ENCODE peak calls at places on chromosomes 3 and 15, in eight cellular contexts. One of them, this sample, is unnamed.

GRCh38 chr15:32990071-32990470 is 204.4 kb downstream of the FMN1 start:
- DNase-seq in endothelial cell of umbilical vein: no peak
- DNase-seq in adrenal gland: no peak
- DNase-seq in Peyer's patch: no peak
- DNase-seq in esophagus muscularis mucosa: no peak
- DNase-seq in tibial nerve: no peak
- DNase-seq in body of pancreas: no peak
- DNase-seq in vagina: no peak
- DNase-seq in this sample: no peak

GRCh38 chr15:81225161-81225671 is 28.5 kb downstream of the IL16 start:
- DNase-seq in endothelial cell of umbilical vein: no peak
- DNase-seq in adrenal gland: peak
- DNase-seq in Peyer's patch: no peak
- DNase-seq in esophagus muscularis mucosa: no peak
- DNase-seq in tibial nerve: peak
- DNase-seq in body of pancreas: no peak
- DNase-seq in vagina: no peak
- DNase-seq in this sample: peak

GRCh38 chr15:98085003-98085639 is 124.6 kb downstream of the ARRDC4 start:
- DNase-seq in endothelial cell of umbilical vein: peak
- DNase-seq in adrenal gland: peak
- DNase-seq in Peyer's patch: no peak
- DNase-seq in esophagus muscularis mucosa: no peak
- DNase-seq in tibial nerve: peak
- DNase-seq in body of pancreas: peak
- DNase-seq in vagina: no peak
- DNase-seq in this sample: no peak

GRCh38 chr3:191065183-191065805 is 133.7 kb upstream of the OSTN start:
- DNase-seq in endothelial cell of umbilical vein: no peak
- DNase-seq in adrenal gland: no peak
- DNase-seq in Peyer's patch: no peak
- DNase-seq in esophagus muscularis mucosa: no peak
- DNase-seq in tibial nerve: no peak
- DNase-seq in body of pancreas: no peak
- DNase-seq in vagina: no peak
- DNase-seq in this sample: no peak

GRCh38 chr3:41768363-41768762 is 193.5 kb downstream of the ULK4 start:
- DNase-seq in endothelial cell of umbilical vein: no peak
- DNase-seq in adrenal gland: no peak
- DNase-seq in Peyer's patch: no peak
- DNase-seq in esophagus muscularis mucosa: no peak
- DNase-seq in tibial nerve: no peak
- DNase-seq in body of pancreas: no peak
- DNase-seq in vagina: no peak
- DNase-seq in this sample: no peak

GRCh38 chr15:90774731-90775521 is 57.8 kb downstream of the BLM start:
- DNase-seq in endothelial cell of umbilical vein: peak
- DNase-seq in adrenal gland: no peak
- DNase-seq in Peyer's patch: no peak
- DNase-seq in esophagus muscularis mucosa: no peak
- DNase-seq in tibial nerve: no peak
- DNase-seq in body of pancreas: no peak
- DNase-seq in vagina: no peak
- DNase-seq in this sample: no peak

GRCh38 chr3:181103605-181104004 is 114.1 kb upstream of the DNAJC19 start:
- DNase-seq in endothelial cell of umbilical vein: no peak
- DNase-seq in adrenal gland: no peak
- DNase-seq in Peyer's patch: no peak
- DNase-seq in esophagus muscularis mucosa: no peak
- DNase-seq in tibial nerve: no peak
- DNase-seq in body of pancreas: no peak
- DNase-seq in vagina: no peak
- DNase-seq in this sample: no peak

GRCh38 chr3:190617185-190617584 is 103.3 kb downstream of the IL1RAP start:
- DNase-seq in endothelial cell of umbilical vein: no peak
- DNase-seq in adrenal gland: no peak
- DNase-seq in Peyer's patch: peak
- DNase-seq in esophagus muscularis mucosa: no peak
- DNase-seq in tibial nerve: peak
- DNase-seq in body of pancreas: no peak
- DNase-seq in vagina: no peak
- DNase-seq in this sample: no peak

GRCh38 chr3:12288466-12289129 is at the start of gene PPARG:
- DNase-seq in endothelial cell of umbilical vein: no peak
- DNase-seq in adrenal gland: peak
- DNase-seq in Peyer's patch: no peak
- DNase-seq in esophagus muscularis mucosa: no peak
- DNase-seq in tibial nerve: peak
- DNase-seq in body of pancreas: peak
- DNase-seq in vagina: no peak
- DNase-seq in this sample: peak

GRCh38 chr3:58473275-58473674 is 18.6 kb upstream of the KCTD6 start:
- DNase-seq in endothelial cell of umbilical vein: no peak
- DNase-seq in adrenal gland: no peak
- DNase-seq in Peyer's patch: no peak
- DNase-seq in esophagus muscularis mucosa: no peak
- DNase-seq in tibial nerve: no peak
- DNase-seq in body of pancreas: no peak
- DNase-seq in vagina: no peak
- DNase-seq in this sample: no peak

GRCh38 chr15:100759698-100760356 is 119.8 kb upstream of the ALDH1A3 start:
- DNase-seq in endothelial cell of umbilical vein: peak
- DNase-seq in adrenal gland: peak
- DNase-seq in Peyer's patch: no peak
- DNase-seq in esophagus muscularis mucosa: no peak
- DNase-seq in tibial nerve: no peak
- DNase-seq in body of pancreas: peak
- DNase-seq in vagina: peak
- DNase-seq in this sample: no peak

GRCh38 chr3:87161486-87161885 is 65.6 kb upstream of the CHMP2B start:
- DNase-seq in endothelial cell of umbilical vein: no peak
- DNase-seq in adrenal gland: no peak
- DNase-seq in Peyer's patch: no peak
- DNase-seq in esophagus muscularis mucosa: no peak
- DNase-seq in tibial nerve: no peak
- DNase-seq in body of pancreas: no peak
- DNase-seq in vagina: no peak
- DNase-seq in this sample: no peak

DNA sequence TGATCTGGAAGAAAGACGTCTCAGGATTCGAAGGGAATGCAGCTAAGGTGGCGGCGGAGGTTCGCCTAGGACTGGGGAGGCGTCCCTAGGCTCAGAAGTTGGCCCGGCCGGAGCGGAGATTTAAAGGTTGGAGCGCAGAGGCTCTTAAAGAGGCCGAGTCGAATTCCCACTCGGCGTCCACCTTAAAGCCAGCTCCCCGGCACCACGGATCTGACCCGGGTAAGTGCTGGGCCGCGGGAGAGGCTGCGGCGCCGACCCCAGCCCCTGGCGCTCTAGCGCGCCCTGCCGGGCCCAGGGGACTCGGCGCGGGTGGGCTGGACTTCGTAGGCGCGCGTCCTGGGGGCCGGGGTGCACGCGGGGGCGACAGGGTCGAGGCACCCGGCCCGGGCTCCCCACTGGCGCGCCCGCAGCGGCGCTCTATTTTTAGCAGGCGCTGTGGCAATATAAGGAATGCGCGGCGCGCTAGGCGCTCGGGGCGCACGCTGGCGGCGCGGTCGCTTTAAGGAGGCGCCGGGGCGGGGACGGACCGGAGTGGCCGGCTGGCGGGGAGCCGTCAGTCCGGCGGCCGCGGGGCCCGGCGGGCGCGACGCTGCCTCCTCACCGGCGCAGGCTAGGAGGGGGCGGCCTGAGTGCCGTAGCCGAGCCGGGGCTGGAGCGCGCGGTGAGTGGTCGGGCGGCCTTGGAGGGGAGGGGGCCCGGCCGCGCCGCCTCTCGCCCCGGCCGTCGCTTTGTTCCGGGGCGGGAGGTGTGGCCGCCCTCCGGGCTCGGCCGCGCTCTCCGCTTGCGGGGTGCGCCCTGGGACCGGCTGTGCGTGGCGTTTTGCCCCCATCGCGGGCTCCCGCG is at the start of gene MRAS:
- DNase-seq in endothelial cell of umbilical vein: peak
- DNase-seq in adrenal gland: peak
- DNase-seq in Peyer's patch: no peak
- DNase-seq in esophagus muscularis mucosa: no peak
- DNase-seq in tibial nerve: peak
- DNase-seq in body of pancreas: peak
- DNase-seq in vagina: no peak
- DNase-seq in this sample: peak
- TF ChIP-seq POLR2A in endothelial cell of umbilical vein: peak
- TF ChIP-seq POLR2A in adrenal gland: peak
- TF ChIP-seq POLR2A in Peyer's patch: no peak
- TF ChIP-seq POLR2A in esophagus muscularis mucosa: peak
- TF ChIP-seq POLR2A in tibial nerve: peak
- TF ChIP-seq POLR2A in body of pancreas: peak
- TF ChIP-seq POLR2A in vagina: no peak
- TF ChIP-seq POLR2A in this sample: peak

DNA sequence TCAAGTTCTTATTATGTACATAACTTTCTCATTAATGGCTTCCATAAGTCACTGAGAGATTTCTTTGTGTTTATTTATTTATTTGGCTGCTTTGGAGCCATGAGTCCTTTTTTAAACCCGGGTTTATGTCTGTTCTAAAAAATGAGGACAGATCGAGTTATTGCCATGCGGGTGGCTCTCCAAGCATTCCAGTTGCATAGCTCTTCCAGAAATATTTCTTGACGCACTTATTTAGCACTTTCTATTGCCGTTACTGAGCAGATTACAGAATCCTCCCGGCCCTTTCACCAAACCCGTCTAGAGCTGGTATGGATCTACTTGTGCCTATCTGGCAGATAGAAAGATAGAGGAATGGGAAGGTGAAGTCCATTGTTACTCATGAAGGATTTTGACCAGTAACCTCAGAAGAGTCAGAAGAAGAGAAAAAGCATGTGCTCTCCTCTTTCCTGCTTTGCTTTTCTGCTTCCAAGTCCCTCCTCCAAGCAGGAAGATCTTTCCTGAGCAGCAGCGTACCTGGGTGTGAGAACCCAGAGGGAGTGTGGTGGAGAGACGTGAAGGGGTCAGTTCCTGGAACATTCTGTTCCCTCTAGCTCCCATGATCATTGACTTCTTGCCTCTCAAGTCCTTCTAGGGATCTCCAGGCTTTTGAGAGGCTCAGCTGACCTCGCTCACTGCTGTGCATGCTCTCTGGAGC is 112.8 kb downstream of the LPP start:
- DNase-seq in endothelial cell of umbilical vein: peak
- DNase-seq in adrenal gland: no peak
- DNase-seq in Peyer's patch: no peak
- DNase-seq in esophagus muscularis mucosa: no peak
- DNase-seq in tibial nerve: peak
- DNase-seq in body of pancreas: no peak
- DNase-seq in vagina: no peak
- DNase-seq in this sample: no peak
- H3K4me3 ChIP-seq in endothelial cell of umbilical vein: no peak
- H3K4me3 ChIP-seq in adrenal gland: no peak
- H3K4me3 ChIP-seq in Peyer's patch: no peak
- H3K4me3 ChIP-seq in esophagus muscularis mucosa: peak
- H3K4me3 ChIP-seq in tibial nerve: no peak
- H3K4me3 ChIP-seq in body of pancreas: no peak
- H3K4me3 ChIP-seq in vagina: peak
- H3K4me3 ChIP-seq in this sample: peak

GRCh38 chr3:109532257-109533216 is 195.2 kb upstream of the DPPA4 start:
- DNase-seq in endothelial cell of umbilical vein: no peak
- DNase-seq in adrenal gland: peak
- DNase-seq in Peyer's patch: no peak
- DNase-seq in esophagus muscularis mucosa: no peak
- DNase-seq in tibial nerve: peak
- DNase-seq in body of pancreas: peak
- DNase-seq in vagina: no peak
- DNase-seq in this sample: no peak
- TF ChIP-seq CTCF in endothelial cell of umbilical vein: no peak
- TF ChIP-seq CTCF in adrenal gland: peak
- TF ChIP-seq CTCF in Peyer's patch: no peak
- TF ChIP-seq CTCF in esophagus muscularis mucosa: peak
- TF ChIP-seq CTCF in tibial nerve: no peak
- TF ChIP-seq CTCF in body of pancreas: peak
- TF ChIP-seq CTCF in vagina: no peak
- TF ChIP-seq CTCF in this sample: no peak

GRCh38 chr15:41827880-41828746 is at the start of gene JMJD7:
- DNase-seq in endothelial cell of umbilical vein: peak
- DNase-seq in adrenal gland: peak
- DNase-seq in Peyer's patch: peak
- DNase-seq in esophagus muscularis mucosa: peak
- DNase-seq in tibial nerve: peak
- DNase-seq in body of pancreas: peak
- DNase-seq in vagina: peak
- DNase-seq in this sample: peak
- TF ChIP-seq POLR2A in endothelial cell of umbilical vein: peak
- TF ChIP-seq POLR2A in adrenal gland: peak
- TF ChIP-seq POLR2A in Peyer's patch: peak
- TF ChIP-seq POLR2A in esophagus muscularis mucosa: peak
- TF ChIP-seq POLR2A in tibial nerve: peak
- TF ChIP-seq POLR2A in body of pancreas: peak
- TF ChIP-seq POLR2A in vagina: no peak
- TF ChIP-seq POLR2A in this sample: no peak

This sample was measured in heart left ventricle.